ENCODE peak calls at places on chromosomes 7 and 10, in eight cellular contexts. P is CD4-positive, alpha-beta memory T cell; Y is AG09309; S is stimulated activated CD4-positive, alpha-beta T cell treated with anti-CD3 and anti-CD28 coated beads, Interleukin-1b, Interleukin-23, amount 100 ng/mL, for 24 hours; A is activated T-helper 9 cell treated with anti-CD3 and anti-CD28 coated beads, Interleukin-2, amount 50 U/mL, for 16 hours; H is GM12892; Z is fibroblast of lung; C is transverse colon. G is an unnamed sample.

GRCh38 chr7:148871030-148871429 is 13.1 kb downstream of the EZH2 start:
- DNase-seq in P (no peak), Y (no peak), S (no peak), A (no peak), H (no peak), Z (no peak), C (no peak), G (no peak)

GRCh38 chr7:120725376-120726039 is 132.4 kb downstream of the TSPAN12 start:
- DNase-seq in P (no peak), Y (peak), S (no peak), A (no peak), H (peak), Z (peak), C (no peak), G (no peak)

GRCh38 chr7:55568613-55569268 is 3.6 kb downstream of the VOPP1 start:
- DNase-seq in P (no peak), Y (no peak), S (no peak), A (no peak), H (no peak), Z (peak), C (no peak), G (no peak)

GRCh38 chr7:18497082-18497481 is 1.5 kb downstream of the HDAC9 start:
- DNase-seq in P (no peak), Y (no peak), S (no peak), A (no peak), H (no peak), Z (no peak), C (no peak), G (no peak)

GRCh38 chr10:51700228-51700835 is 937 bp upstream of the CSTF2T start:
- DNase-seq in P (no peak), Y (no peak), S (no peak), A (no peak), H (no peak), Z (peak), C (peak), G (no peak)

GRCh38 chr10:49149881-49150280 is 16.1 kb upstream of the FAM170B start:
- DNase-seq in P (no peak), Y (no peak), S (no peak), A (no peak), H (no peak), Z (no peak), C (no peak), G (no peak)

GRCh38 chr10:60234531-60234930 is 155.1 kb downstream of the ANK3 start:
- DNase-seq in P (no peak), Y (no peak), S (no peak), A (no peak), H (no peak), Z (no peak), C (no peak), G (no peak)

GRCh38 chr10:91352760-91353159 is 57.4 kb upstream of the HECTD2 start:
- DNase-seq in P (no peak), Y (no peak), S (no peak), A (no peak), H (no peak), Z (no peak), C (no peak), G (no peak)

GRCh38 chr7:147193476-147193875 is 1076.9 kb downstream of the CNTNAP2 start:
- DNase-seq in P (no peak), Y (no peak), S (no peak), A (no peak), H (no peak), Z (no peak), C (no peak), G (no peak)

GRCh38 chr7:35694161-35694783 is 663 bp downstream of the HERPUD2 start:
- DNase-seq in P (no peak), Y (no peak), S (no peak), A (peak), H (no peak), Z (peak), C (no peak), G (no peak)

GRCh38 chr7:40162516-40162915 is 27.7 kb downstream of the SUGCT start:
- DNase-seq in P (no peak), Y (no peak), S (no peak), A (no peak), H (no peak), Z (no peak), C (no peak), G (no peak)

GRCh38 chr7:151993977-151994676 is 31.3 kb upstream of the GALNT11 start:
- DNase-seq in P (no peak), Y (no peak), S (no peak), A (peak), H (no peak), Z (peak), C (no peak), G (peak)

GRCh38 chr10:3237055-3237454 is 64.5 kb upstream of the PITRM1 start:
- DNase-seq in P (no peak), Y (no peak), S (no peak), A (no peak), H (no peak), Z (no peak), C (no peak), G (no peak)

GRCh38 chr7:29278362-29279070 is 83.9 kb downstream of the CHN2 start:
- DNase-seq in P (no peak), Y (no peak), S (no peak), A (no peak), H (no peak), Z (no peak), C (no peak), G (no peak)

GRCh38 chr7:15326044-15326644 is 235.7 kb downstream of the AGMO start:
- DNase-seq in P (no peak), Y (no peak), S (no peak), A (no peak), H (no peak), Z (peak), C (no peak), G (no peak)

GRCh38 chr10:52314007-52314821 is at the start of gene DKK1:
- DNase-seq in P (no peak), Y (peak), S (no peak), A (no peak), H (no peak), Z (peak), C (peak), G (no peak)

GRCh38 chr7:36090976-36091375 is 62.1 kb upstream of the EEPD1 start:
- DNase-seq in P (no peak), Y (no peak), S (no peak), A (no peak), H (no peak), Z (no peak), C (no peak), G (no peak)

GRCh38 chr10:96577037-96577436 is 9.8 kb downstream of the TM9SF3 start:
- DNase-seq in P (no peak), Y (no peak), S (no peak), A (no peak), H (no peak), Z (no peak), C (no peak), G (no peak)

GRCh38 chr10:11587860-11588259 is 23.6 kb downstream of the USP6NL start:
- DNase-seq in P (no peak), Y (no peak), S (no peak), A (no peak), H (no peak), Z (no peak), C (no peak), G (no peak)

GRCh38 chr7:151814400-151814914 is 62.5 kb downstream of the PRKAG2 start:
- DNase-seq in P (no peak), Y (no peak), S (no peak), A (no peak), H (no peak), Z (no peak), C (no peak), G (no peak)

GRCh38 chr10:112307631-112308502 is 24.7 kb downstream of the TECTB start:
- DNase-seq in P (peak), Y (no peak), S (peak), A (no peak), H (peak), Z (peak), C (peak), G (peak)

GRCh38 chr10:34613491-34613890 is 201.6 kb downstream of the PARD3 start:
- DNase-seq in P (no peak), Y (no peak), S (no peak), A (no peak), H (no peak), Z (no peak), C (no peak), G (no peak)

GRCh38 chr10:3109633-3110032 is 42.3 kb downstream of the PFKP start:
- DNase-seq in P (no peak), Y (no peak), S (no peak), A (no peak), H (no peak), Z (no peak), C (no peak), G (no peak)

GRCh38 chr7:149624006-149624405 is 126.4 kb upstream of the ZNF746 start:
- DNase-seq in P (peak), Y (no peak), S (peak), A (peak), H (peak), Z (peak), C (peak), G (peak)

GRCh38 chr10:22900841-22901601 is 26.8 kb upstream of the ARMC3 start:
- DNase-seq in P (no peak), Y (no peak), S (no peak), A (no peak), H (no peak), Z (no peak), C (no peak), G (no peak)

GRCh38 chr10:102431452-102432124 is 786 bp downstream of the CUEDC2 start:
- DNase-seq in P (no peak), Y (no peak), S (no peak), A (no peak), H (no peak), Z (peak), C (no peak), G (no peak)

GRCh38 chr7:134513169-134513752 is 14.1 kb upstream of the AKR1B10 start:
- DNase-seq in P (peak), Y (no peak), S (no peak), A (no peak), H (peak), Z (peak), C (peak), G (peak)

GRCh38 chr7:19376591-19376990 is 231.4 kb upstream of the FERD3L start:
- DNase-seq in P (no peak), Y (no peak), S (no peak), A (no peak), H (no peak), Z (peak), C (no peak), G (no peak)

GRCh38 chr10:21638681-21639080 is 104.6 kb downstream of the MLLT10 start:
- DNase-seq in P (no peak), Y (no peak), S (no peak), A (no peak), H (no peak), Z (no peak), C (no peak), G (no peak)

GRCh38 chr10:122053314-122053713 is 64.4 kb downstream of the TACC2 start:
- DNase-seq in P (no peak), Y (no peak), S (no peak), A (no peak), H (no peak), Z (no peak), C (no peak), G (no peak)

GRCh38 chr10:119090026-119090808 is 9.6 kb upstream of the EIF3A start:
- DNase-seq in P (peak), Y (no peak), S (no peak), A (no peak), H (no peak), Z (no peak), C (peak), G (peak)

GRCh38 chr10:8600192-8600591 is 545.7 kb downstream of the GATA3 start:
- DNase-seq in P (no peak), Y (no peak), S (no peak), A (no peak), H (no peak), Z (no peak), C (no peak), G (no peak)

GRCh38 chr7:128221929-128222403 is 19.1 kb upstream of the LEP start:
- DNase-seq in P (no peak), Y (peak), S (no peak), A (no peak), H (no peak), Z (peak), C (no peak), G (no peak)

GRCh38 chr10:97531401-97531985 is 32.8 kb downstream of the UBTD1 start:
- DNase-seq in P (no peak), Y (no peak), S (no peak), A (no peak), H (no peak), Z (peak), C (no peak), G (no peak)

GRCh38 chr7:95608344-95609173 is 12.2 kb upstream of the PDK4 start:
- DNase-seq in P (no peak), Y (peak), S (no peak), A (no peak), H (no peak), Z (peak), C (peak), G (no peak)

GRCh38 chr10:35789996-35790395 is 147.9 kb upstream of the FZD8 start:
- DNase-seq in P (no peak), Y (peak), S (no peak), A (no peak), H (no peak), Z (no peak), C (no peak), G (no peak)